ENCODE peak calls at places on chromosomes 6 and 20, in five cellular contexts. Q is mesenchymal stem cell, I is endothelial cell of umbilical vein, G is neural progenitor cell, O is A549. N is an unnamed sample.
A peak's percentile ranks its signal among the peaks of the same experiment; 100 is the strongest.

GRCh38 chr20:57390604-57391438 is at the start of gene RBM38:
- DNase-seq in I (peak; percentile 56), G (peak; percentile 90), Q (peak; percentile 45), O (peak; percentile 67), N (no peak)

GRCh38 chr6:94478178-94479140 is 1059.1 kb upstream of the EPHA7 start:
- DNase-seq in I (no peak), Q (no peak), G (peak; percentile 58), O (no peak), N (no peak)

GRCh38 chr6:143811492-143812157 is 31.5 kb upstream of the LTV1 start:
- DNase-seq in G (no peak), Q (no peak), O (peak; percentile 2), I (peak; percentile 16), N (no peak)

GRCh38 chr6:149771185-149771584 is 21.6 kb downstream of the PCMT1 start:
- DNase-seq in O (no peak), I (no peak), Q (no peak), G (no peak), N (no peak)

GRCh38 chr6:12315292-12316081 is 25.3 kb downstream of the EDN1 start:
- DNase-seq in I (no peak), G (no peak), O (no peak), Q (no peak), N (no peak)

GRCh38 chr6:40082278-40083043 is 148.2 kb upstream of the MOCS1 start:
- DNase-seq in I (no peak), G (no peak), Q (no peak), O (no peak), N (no peak)

GRCh38 chr20:41004561-41005360 is 23.9 kb upstream of the TOP1 start:
- DNase-seq in O (no peak), G (no peak), Q (peak; percentile 52), I (peak; percentile 65), N (peak; percentile 22)

GRCh38 chr6:134739299-134740090 is 210.4 kb downstream of the ALDH8A1 start:
- DNase-seq in Q (no peak), G (no peak), O (no peak), I (peak; percentile 14), N (peak; percentile 70)

GRCh38 chr6:33976425-33977360 is 169.2 kb downstream of the GRM4 start:
- DNase-seq in Q (no peak), O (no peak), I (no peak), G (no peak), N (no peak)

GRCh38 chr6:28868873-28869272 is 54.9 kb downstream of the TRIM27 start:
- DNase-seq in Q (no peak), G (no peak), O (no peak), I (no peak), N (no peak)

GRCh38 chr6:31915351-31915750 is 12.2 kb upstream of the C2 start:
- DNase-seq in Q (no peak), I (no peak), G (no peak), O (no peak), N (no peak)

GRCh38 chr6:1424306-1424927 is 35.0 kb downstream of the FOXF2 start:
- DNase-seq in Q (peak; percentile 61), I (peak; percentile 45), O (peak; percentile 58), G (peak; percentile 77), N (peak; percentile 22)

GRCh38 chr6:159169557-159170332 is 545 bp downstream of the FNDC1 start:
- DNase-seq in I (peak; percentile 2), O (peak; percentile 23), Q (peak; percentile 30), G (peak; percentile 75), N (peak; percentile 51)

GRCh38 chr6:84882768-84883766 is 118.7 kb upstream of the TBX18 start:
- DNase-seq in G (no peak), O (peak; percentile 84), I (peak; percentile 16), Q (no peak), N (no peak)

GRCh38 chr20:20955837-20956236 is 150.3 kb downstream of the LINC00237 start:
- DNase-seq in O (no peak), Q (no peak), I (no peak), G (no peak), N (no peak)

GRCh38 chr6:108097882-108098281 is 23.3 kb upstream of the OSTM1 start:
- DNase-seq in Q (no peak), G (no peak), O (no peak), I (no peak), N (peak; percentile 19)

GRCh38 chr6:160198577-160199211 is 59.9 kb downstream of the SLC22A2 start:
- DNase-seq in I (no peak), O (peak; percentile 30), G (no peak), Q (no peak), N (peak; percentile 38)

GRCh38 chr20:45817652-45818194 is 5.3 kb downstream of the UBE2C start:
- DNase-seq in Q (peak; percentile 86), O (no peak), G (no peak), I (no peak), N (peak; percentile 92)

GRCh38 chr6:88047510-88048150 is at the start of gene SPACA1:
- DNase-seq in Q (no peak), O (no peak), G (no peak), I (no peak), N (no peak)

GRCh38 chr20:34318609-34319443 is 15.7 kb upstream of the AHCY start:
- DNase-seq in I (no peak), O (no peak), G (no peak), Q (no peak), N (no peak)

GRCh38 chr20:34316191-34316814 is 13.1 kb upstream of the AHCY start:
- DNase-seq in I (no peak), Q (peak; percentile 29), G (no peak), O (peak; percentile 45), N (peak; percentile 29)

GRCh38 chr20:34312024-34312460 is 8.9 kb upstream of the AHCY start:
- DNase-seq in I (no peak), Q (no peak), G (peak; percentile 32), O (peak; percentile 21), N (no peak)

GRCh38 chr20:34312544-34313217 is 9.5 kb upstream of the AHCY start:
- DNase-seq in Q (peak; percentile 84), I (peak; percentile 87), G (peak; percentile 93), O (peak; percentile 90), N (peak; percentile 56)

DNA sequence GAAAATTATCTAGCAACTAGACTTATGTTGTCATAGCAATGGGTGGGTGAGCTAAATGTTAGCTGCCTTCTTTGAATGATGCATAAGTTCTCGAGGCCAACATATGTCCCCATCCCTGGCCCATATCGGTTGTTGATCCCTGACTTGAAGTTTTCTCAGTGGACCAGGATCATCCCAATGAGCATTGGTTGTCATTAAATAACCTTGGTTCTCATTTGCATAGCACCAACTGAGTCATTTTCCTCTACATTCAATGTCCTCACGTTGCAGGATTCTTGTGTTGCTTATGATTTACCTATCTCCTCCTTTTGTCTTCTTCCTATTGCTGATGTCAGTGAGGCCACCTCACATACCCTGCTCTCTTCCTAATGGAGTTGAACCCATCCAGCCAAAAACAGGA is 12.1 kb upstream of the AHCY start:
- DNase-seq in I (no peak), Q (no peak), G (no peak), O (no peak), N (no peak)
- H3K4me2 ChIP-seq in I (no peak overlapping the region), Q (no peak overlapping the region), G (no peak overlapping the region), O (no peak overlapping the region), N (no peak overlapping the region)

GRCh38 chr6:37200085-37200484 is 30.1 kb downstream of the PIM1 start:
- DNase-seq in I (no peak), O (no peak), Q (no peak), G (no peak), N (no peak)
- H3K4me2 ChIP-seq in I (no peak overlapping the region), O (no peak overlapping the region), Q (peak overlapping the region; percentile 28), G (no peak overlapping the region), N (no peak overlapping the region)

DNA sequence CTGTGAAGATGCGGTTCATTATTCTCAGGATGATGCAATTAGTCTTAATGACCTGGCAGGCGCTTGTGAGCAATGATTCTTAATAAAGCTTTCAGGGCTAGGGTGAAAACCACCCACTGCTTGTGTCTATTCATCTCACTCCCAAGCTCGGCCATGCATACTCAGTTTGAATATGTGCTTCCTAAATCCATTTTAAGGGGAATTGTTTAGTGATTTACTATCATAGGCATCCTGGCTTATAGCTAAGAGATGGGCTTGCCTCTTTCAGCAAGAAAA is 141.1 kb upstream of the SLC24A3 start:
- DNase-seq in I (no peak), Q (no peak), G (peak; percentile 31), O (no peak), N (no peak)
- H3K4me2 ChIP-seq in I (no peak overlapping the region), Q (no peak overlapping the region), G (no peak overlapping the region), O (no peak overlapping the region), N (no peak overlapping the region)

DNA sequence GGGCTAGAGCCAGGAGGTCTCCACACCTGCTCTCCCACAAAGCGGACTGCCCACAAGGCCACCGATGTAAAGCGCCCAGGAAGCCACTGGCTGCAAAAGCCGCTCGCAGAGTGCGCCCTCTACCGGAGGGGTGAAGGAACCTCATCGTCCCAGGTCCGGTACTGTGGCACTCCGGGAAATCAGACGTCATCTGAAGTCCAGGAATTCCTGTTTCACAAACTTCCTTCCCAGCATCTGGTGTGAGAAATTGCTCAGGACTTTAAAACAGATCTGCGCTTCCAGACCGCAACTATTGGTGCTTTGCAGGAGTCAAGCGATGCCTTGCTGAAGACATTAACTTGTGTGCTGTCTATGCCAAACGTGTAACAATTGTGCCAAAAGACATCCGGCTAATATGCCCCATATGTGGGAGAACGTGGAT is 115.1 kb upstream of the ARID1B start:
- DNase-seq in G (peak; percentile 82), Q (no peak), I (peak; percentile 59), O (peak; percentile 80), N (no peak)
- H3K4me2 ChIP-seq in G (no peak overlapping the region), Q (no peak overlapping the region), I (no peak overlapping the region), O (peak overlapping the region; percentile 79), N (peak overlapping the region; percentile 49)

GRCh38 chr20:50348118-50348517 is 157.5 kb downstream of the CEBPB start:
- DNase-seq in G (no peak), Q (peak; percentile 46), O (no peak), I (no peak), N (no peak)

GRCh38 chr20:50346372-50347347 is 156.0 kb downstream of the CEBPB start:
- DNase-seq in Q (peak; percentile 87), O (peak; percentile 55), I (peak; percentile 81), G (no peak), N (peak; percentile 73)

GRCh38 chr20:50345712-50346371 is 155.2 kb downstream of the CEBPB start:
- DNase-seq in G (no peak), I (no peak), O (no peak), Q (no peak), N (no peak)

GRCh38 chr20:50350510-50351249 is 159.5 kb upstream of the PTPN1 start:
- DNase-seq in Q (no peak), O (no peak), I (no peak), G (no peak), N (no peak)

DNA sequence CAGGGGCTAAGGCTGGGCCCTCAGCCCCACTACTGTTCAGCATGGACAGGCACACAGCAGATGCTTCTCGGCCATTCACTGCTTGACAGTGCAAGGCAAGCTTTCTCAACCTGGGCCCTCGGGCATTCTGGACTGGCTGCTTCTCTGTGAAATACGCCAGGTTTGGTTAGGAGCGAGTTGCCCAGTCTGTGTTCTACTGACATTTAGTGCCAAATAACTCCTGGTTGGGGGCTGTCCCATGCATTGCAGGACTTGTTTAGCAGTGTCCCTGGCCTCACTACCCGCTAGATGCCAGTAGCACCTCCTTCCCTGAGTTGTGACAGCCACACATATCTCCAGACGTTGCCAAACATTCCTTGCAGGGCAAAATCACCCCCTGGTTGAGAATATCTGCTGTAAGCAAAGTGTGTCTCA is 156.9 kb downstream of the CEBPB start:
- DNase-seq in I (no peak), O (no peak), G (no peak), Q (no peak), N (no peak)
- H3K4me2 ChIP-seq in I (no peak overlapping the region), O (no peak overlapping the region), G (no peak overlapping the region), Q (no peak overlapping the region), N (no peak overlapping the region)

GRCh38 chr6:30814137-30815084 is 69.9 kb upstream of the DDR1 start:
- DNase-seq in I (peak; percentile 92), G (no peak), Q (peak; percentile 78), O (peak; percentile 60), N (peak; percentile 81)
- H3K4me2 ChIP-seq in I (peak overlapping the region; percentile 41), G (no peak overlapping the region), Q (no peak overlapping the region), O (peak overlapping the region; percentile 55), N (peak overlapping the region; percentile 71)

GRCh38 chr20:62716941-62717310 is 8.3 kb downstream of the NTSR1 start:
- DNase-seq in G (no peak), I (no peak), Q (no peak), O (no peak), N (no peak)
- H3K4me2 ChIP-seq in G (no peak overlapping the region), I (no peak overlapping the region), Q (no peak overlapping the region), O (no peak overlapping the region), N (no peak overlapping the region)